ENCODE peak calls at places on chromosome 6, in ten cellular contexts. One of them, this sample, is unnamed.

GRCh38 chr6:150813319-150813992 is 52.0 kb upstream of the MTHFD1L start:
- DNase-seq in RPMI8226: no peak
- DNase-seq in heart right ventricle: no peak
- DNase-seq in nucleus accumbens: no peak
- DNase-seq in anterior cingulate cortex: no peak
- DNase-seq in bronchial epithelial cell: peak; percentile 93
- DNase-seq in NCI-H1092 treated with DMSO at 0.1 percent for 48 hours: no peak
- DNase-seq in activated naive CD4-positive, alpha-beta T cell: no peak
- DNase-seq in HFFc6: no peak
- DNase-seq in lower lobe of right lung: no peak
- DNase-seq in this sample: no peak

GRCh38 chr6:106077881-106078280 is 8.3 kb upstream of the PRDM1 start:
- DNase-seq in RPMI8226: no peak
- DNase-seq in heart right ventricle: no peak
- DNase-seq in nucleus accumbens: no peak
- DNase-seq in anterior cingulate cortex: no peak
- DNase-seq in bronchial epithelial cell: no peak
- DNase-seq in NCI-H1092 treated with DMSO at 0.1 percent for 48 hours: no peak
- DNase-seq in activated naive CD4-positive, alpha-beta T cell: no peak
- DNase-seq in HFFc6: no peak
- DNase-seq in lower lobe of right lung: no peak
- DNase-seq in this sample: peak; percentile 75

GRCh38 chr6:42260424-42260888 is 42.8 kb upstream of the MRPS10 start:
- DNase-seq in RPMI8226: no peak
- DNase-seq in heart right ventricle: no peak
- DNase-seq in nucleus accumbens: no peak
- DNase-seq in anterior cingulate cortex: no peak
- DNase-seq in bronchial epithelial cell: no peak
- DNase-seq in NCI-H1092 treated with DMSO at 0.1 percent for 48 hours: no peak
- DNase-seq in activated naive CD4-positive, alpha-beta T cell: no peak
- DNase-seq in HFFc6: no peak
- DNase-seq in lower lobe of right lung: no peak
- DNase-seq in this sample: no peak

GRCh38 chr6:152244998-152245630 is 392.0 kb downstream of the SYNE1 start:
- DNase-seq in RPMI8226: no peak
- DNase-seq in heart right ventricle: no peak
- DNase-seq in nucleus accumbens: no peak
- DNase-seq in anterior cingulate cortex: no peak
- DNase-seq in bronchial epithelial cell: no peak
- DNase-seq in NCI-H1092 treated with DMSO at 0.1 percent for 48 hours: no peak
- DNase-seq in activated naive CD4-positive, alpha-beta T cell: no peak
- DNase-seq in HFFc6: no peak
- DNase-seq in lower lobe of right lung: no peak
- DNase-seq in this sample: no peak

GRCh38 chr6:54629132-54629531 is 217.4 kb upstream of the FAM83B start:
- DNase-seq in RPMI8226: no peak
- DNase-seq in heart right ventricle: no peak
- DNase-seq in nucleus accumbens: no peak
- DNase-seq in anterior cingulate cortex: no peak
- DNase-seq in bronchial epithelial cell: no peak
- DNase-seq in NCI-H1092 treated with DMSO at 0.1 percent for 48 hours: no peak
- DNase-seq in activated naive CD4-positive, alpha-beta T cell: no peak
- DNase-seq in HFFc6: no peak
- DNase-seq in lower lobe of right lung: no peak
- DNase-seq in this sample: no peak

GRCh38 chr6:6486595-6486994 is 101.9 kb upstream of the LY86 start:
- DNase-seq in RPMI8226: no peak
- DNase-seq in heart right ventricle: no peak
- DNase-seq in nucleus accumbens: no peak
- DNase-seq in anterior cingulate cortex: no peak
- DNase-seq in bronchial epithelial cell: no peak
- DNase-seq in NCI-H1092 treated with DMSO at 0.1 percent for 48 hours: no peak
- DNase-seq in activated naive CD4-positive, alpha-beta T cell: no peak
- DNase-seq in HFFc6: no peak
- DNase-seq in lower lobe of right lung: no peak
- DNase-seq in this sample: peak; percentile 19

GRCh38 chr6:116560130-116560529 is 6.6 kb downstream of the CALHM4 start:
- DNase-seq in RPMI8226: no peak
- DNase-seq in heart right ventricle: no peak
- DNase-seq in nucleus accumbens: no peak
- DNase-seq in anterior cingulate cortex: no peak
- DNase-seq in bronchial epithelial cell: no peak
- DNase-seq in NCI-H1092 treated with DMSO at 0.1 percent for 48 hours: no peak
- DNase-seq in activated naive CD4-positive, alpha-beta T cell: no peak
- DNase-seq in HFFc6: no peak
- DNase-seq in lower lobe of right lung: no peak
- DNase-seq in this sample: no peak

GRCh38 chr6:139888691-139889122 is 514.3 kb upstream of the CITED2 start:
- DNase-seq in RPMI8226: no peak
- DNase-seq in heart right ventricle: no peak
- DNase-seq in nucleus accumbens: no peak
- DNase-seq in anterior cingulate cortex: no peak
- DNase-seq in bronchial epithelial cell: no peak
- DNase-seq in NCI-H1092 treated with DMSO at 0.1 percent for 48 hours: no peak
- DNase-seq in activated naive CD4-positive, alpha-beta T cell: no peak
- DNase-seq in HFFc6: no peak
- DNase-seq in lower lobe of right lung: no peak
- DNase-seq in this sample: no peak

GRCh38 chr6:165728196-165728595 is 65.2 kb upstream of the PDE10A start:
- DNase-seq in RPMI8226: no peak
- DNase-seq in heart right ventricle: no peak
- DNase-seq in nucleus accumbens: no peak
- DNase-seq in anterior cingulate cortex: no peak
- DNase-seq in bronchial epithelial cell: no peak
- DNase-seq in NCI-H1092 treated with DMSO at 0.1 percent for 48 hours: no peak
- DNase-seq in activated naive CD4-positive, alpha-beta T cell: no peak
- DNase-seq in HFFc6: no peak
- DNase-seq in lower lobe of right lung: no peak
- DNase-seq in this sample: no peak

GRCh38 chr6:37570801-37571200 is 71.1 kb upstream of the CCDC167 start:
- DNase-seq in RPMI8226: no peak
- DNase-seq in heart right ventricle: no peak
- DNase-seq in nucleus accumbens: no peak
- DNase-seq in anterior cingulate cortex: no peak
- DNase-seq in bronchial epithelial cell: no peak
- DNase-seq in NCI-H1092 treated with DMSO at 0.1 percent for 48 hours: no peak
- DNase-seq in activated naive CD4-positive, alpha-beta T cell: no peak
- DNase-seq in HFFc6: no peak
- DNase-seq in lower lobe of right lung: no peak
- DNase-seq in this sample: no peak